ENCODE peak calls at places on chromosome 13, in nine cellular contexts. G, E, A, I, V, Y, H, N and F are unnamed samples.

GRCh38 chr13:107301724-107302374 is 733.9 kb upstream of the ARGLU1 start:
- DNase-seq in N (no peak), G (no peak), I (no peak), H (peak; percentile 5), E (no peak), V (no peak), Y (no peak), A (no peak), F (no peak)

GRCh38 chr13:113776231-113777125 is 17.5 kb downstream of the TMEM255B start:
- DNase-seq in E (no peak), I (no peak), G (no peak), N (no peak), V (no peak), A (no peak), H (no peak), Y (peak; percentile 63), F (no peak)

GRCh38 chr13:31747271-31747670 is 7.9 kb downstream of the RXFP2 start:
- DNase-seq in I (no peak), A (no peak), E (no peak), H (no peak), Y (no peak), N (no peak), G (no peak), V (no peak), F (no peak)

GRCh38 chr13:49343731-49344130 is 96.0 kb downstream of the CDADC1 start:
- DNase-seq in E (no peak), H (no peak), N (no peak), I (no peak), V (no peak), A (no peak), G (no peak), Y (no peak), F (no peak)

GRCh38 chr13:49421391-49421790 is 22.5 kb downstream of the CAB39L start:
- DNase-seq in G (no peak), I (peak; percentile 30), E (peak; percentile 7), N (peak; percentile 3), Y (no peak), H (no peak), A (peak; percentile 26), V (no peak), F (peak; percentile 43)

GRCh38 chr13:50322006-50322405 is 306.8 kb downstream of the KCNRG start:
- DNase-seq in A (no peak), V (no peak), N (no peak), G (no peak), H (no peak), I (no peak), E (no peak), Y (no peak), F (no peak)

GRCh38 chr13:36090592-36090991 is 40.6 kb downstream of the DCLK1 start:
- DNase-seq in E (no peak), Y (no peak), A (no peak), I (no peak), N (no peak), G (no peak), V (peak; percentile 50), H (no peak), F (no peak)

GRCh38 chr13:32164622-32165268 is 133.2 kb downstream of the FRY start:
- DNase-seq in I (peak; percentile 14), A (peak; percentile 37), G (peak; percentile 18), E (peak; percentile 24), Y (peak; percentile 51), H (peak; percentile 52), V (no peak), N (no peak), F (peak; percentile 17)

GRCh38 chr13:111033172-111034133 is 81.7 kb upstream of the ARHGEF7 start:
- DNase-seq in E (no peak), V (no peak), Y (no peak), G (peak; percentile 21), H (no peak), N (peak; percentile 42), I (no peak), A (no peak), F (no peak)